ENCODE peak calls at places on chromosomes 13 and 19, in ten cellular contexts. C, U, J, N, P, W, Q, V, D and L are unnamed samples. For H3K9me3, the result is how much of the 10 kb centered on the place peaks cover.

GRCh38 chr13:49466240-49466914 is 22.3 kb downstream of the SETDB2 start:
- DNase-seq in C (no peak), U (no peak), J (no peak), N (no peak), P (no peak), W (no peak), Q (no peak), V (no peak), D (no peak), L (no peak)

GRCh38 chr19:3760871-3761361 is 576 bp downstream of the APBA3 start:
- DNase-seq in C (no peak), U (peak), J (no peak), N (no peak), P (no peak), W (no peak), Q (peak), V (no peak), D (no peak), L (no peak)

GRCh38 chr19:4932711-4933110 is 23.4 kb downstream of the UHRF1 start:
- DNase-seq in C (no peak), U (no peak), J (no peak), N (no peak), P (no peak), W (no peak), Q (no peak), V (no peak), D (no peak), L (no peak)

GRCh38 chr19:755063-755462 is 4.2 kb downstream of the MISP start:
- DNase-seq in C (no peak), U (no peak), J (no peak), N (no peak), P (no peak), W (no peak), Q (no peak), V (no peak), D (no peak), L (no peak)

GRCh38 chr13:53023246-53023645 is 5.4 kb upstream of the OLFM4 start:
- DNase-seq in C (no peak), U (no peak), J (no peak), N (no peak), P (no peak), W (no peak), Q (no peak), V (no peak), D (no peak), L (no peak)

GRCh38 chr19:11581740-11582139 is 4.3 kb upstream of the ACP5 start:
- DNase-seq in C (no peak), U (peak), J (no peak), N (no peak), P (no peak), W (no peak), Q (peak), V (no peak), D (no peak), L (no peak)

GRCh38 chr13:98998831-98999634 is 21.2 kb upstream of the DOCK9 start:
- DNase-seq in C (no peak), U (peak), J (no peak), N (no peak), P (peak), W (no peak), Q (peak), V (no peak), D (no peak), L (no peak)

GRCh38 chr13:112616586-112617381 is 28.8 kb upstream of the TUBGCP3 start:
- DNase-seq in C (peak), U (no peak), J (no peak), N (no peak), P (no peak), W (no peak), Q (no peak), V (no peak), D (no peak), L (no peak)

GRCh38 chr13:104597554-104598240 is 1531.5 kb upstream of the SLC10A2 start:
- DNase-seq in C (no peak), U (no peak), J (no peak), N (no peak), P (no peak), W (no peak), Q (no peak), V (no peak), D (no peak), L (no peak)

GRCh38 chr13:113654175-113654560 is 3.8 kb downstream of the ATP4B start:
- DNase-seq in C (peak), U (no peak), J (no peak), N (no peak), P (no peak), W (no peak), Q (no peak), V (no peak), D (peak), L (no peak)

GRCh38 chr19:6876790-6877189 is 10.6 kb upstream of the ADGRE1 start:
- DNase-seq in C (no peak), U (no peak), J (no peak), N (no peak), P (no peak), W (no peak), Q (no peak), V (no peak), D (no peak), L (no peak)

GRCh38 chr19:37738371-37738770 is 18.8 kb upstream of the ZNF607 start:
- DNase-seq in C (no peak), U (no peak), J (no peak), N (no peak), P (no peak), W (no peak), Q (no peak), V (no peak), D (no peak), L (no peak)

GRCh38 chr19:49802836-49803528 is 10.1 kb downstream of the FUZ start:
- DNase-seq in C (no peak), U (no peak), J (no peak), N (no peak), P (no peak), W (no peak), Q (no peak), V (no peak), D (no peak), L (no peak)

GRCh38 chr19:13195678-13196077 is 45.5 kb downstream of the IER2 start:
- DNase-seq in C (no peak), U (peak), J (no peak), N (peak), P (peak), W (no peak), Q (peak), V (no peak), D (no peak), L (peak)

GRCh38 chr13:90355162-90355751 is 992.2 kb upstream of the MIR17HG start:
- DNase-seq in C (no peak), U (no peak), J (no peak), N (no peak), P (no peak), W (no peak), Q (no peak), V (no peak), D (no peak), L (no peak)

GRCh38 chr19:4589579-4590410 is 30.3 kb upstream of the SEMA6B start:
- DNase-seq in C (peak), U (no peak), J (no peak), N (no peak), P (no peak), W (no peak), Q (no peak), V (no peak), D (no peak), L (no peak)

GRCh38 chr19:7488736-7489353 is at the start of gene PEX11G:
- DNase-seq in C (peak), U (peak), J (peak), N (peak), P (peak), W (peak), Q (peak), V (peak), D (peak), L (peak)

GRCh38 chr13:78596701-78597550 is 6.4 kb downstream of the POU4F1 start:
- DNase-seq in C (no peak), U (no peak), J (no peak), N (no peak), P (no peak), W (no peak), Q (no peak), V (no peak), D (no peak), L (no peak)

GRCh38 chr19:45098521-45099464 is 5.8 kb downstream of the PPP1R37 start:
- DNase-seq in C (peak), U (no peak), J (no peak), N (peak), P (no peak), W (no peak), Q (no peak), V (peak), D (no peak), L (no peak)

GRCh38 chr13:106573855-106574254 is 5.9 kb upstream of the ARGLU1 start:
- DNase-seq in C (no peak), U (no peak), J (peak), N (peak), P (no peak), W (no peak), Q (no peak), V (peak), D (peak), L (no peak)

GRCh38 chr13:110411316-110412105 is 104.4 kb downstream of the COL4A2 start:
- DNase-seq in C (no peak), U (no peak), J (no peak), N (no peak), P (no peak), W (no peak), Q (no peak), V (no peak), D (no peak), L (no peak)

GRCh38 chr13:102693781-102694180 is 1.1 kb downstream of the METTL21C start:
- DNase-seq in C (peak), U (no peak), J (no peak), N (no peak), P (no peak), W (no peak), Q (no peak), V (no peak), D (no peak), L (no peak)

GRCh38 chr13:80224468-80224867 is 116.5 kb downstream of the SPRY2 start:
- DNase-seq in C (peak), U (no peak), J (no peak), N (no peak), P (no peak), W (no peak), Q (no peak), V (no peak), D (no peak), L (no peak)

GRCh38 chr19:13053761-13054604 is 48.7 kb downstream of the LYL1 start:
- DNase-seq in C (peak), U (no peak), J (peak), N (peak), P (no peak), W (no peak), Q (no peak), V (peak), D (peak), L (no peak)

GRCh38 chr13:44437356-44438233 is 64.0 kb downstream of the SERP2 start:
- DNase-seq in C (peak), U (peak), J (no peak), N (no peak), P (no peak), W (no peak), Q (peak), V (no peak), D (no peak), L (no peak)

GRCh38 chr19:49469828-49470614 is 4.0 kb upstream of the FLT3LG start:
- DNase-seq in C (no peak), U (peak), J (no peak), N (peak), P (peak), W (peak), Q (peak), V (no peak), D (no peak), L (peak)

GRCh38 chr13:30257433-30258099 is 49.8 kb downstream of the KATNAL1 start:
- DNase-seq in C (no peak), U (no peak), J (no peak), N (no peak), P (no peak), W (no peak), Q (no peak), V (no peak), D (no peak), L (no peak)

GRCh38 chr13:102039264-102039663 is 362.6 kb downstream of the FGF14 start:
- DNase-seq in C (no peak), U (no peak), J (no peak), N (no peak), P (no peak), W (no peak), Q (no peak), V (no peak), D (no peak), L (no peak)

GRCh38 chr13:110257408-110257807 is 49.5 kb downstream of the COL4A1 start:
- DNase-seq in C (no peak), U (no peak), J (no peak), N (no peak), P (no peak), W (no peak), Q (no peak), V (no peak), D (no peak), L (no peak)

GRCh38 chr19:14719162-14719561 is 29.3 kb downstream of the ZNF333 start:
- DNase-seq in C (no peak), U (no peak), J (no peak), N (no peak), P (no peak), W (no peak), Q (no peak), V (no peak), D (no peak), L (no peak)
- H3K9me3 ChIP-seq in C (under half), U (half or more), J (half or more), N (half or more), P (half or more), W (half or more), Q (half or more), V (under half), D (half or more), L (under half)

GRCh38 chr19:58166268-58166667 is 15.7 kb upstream of the ZNF329 start:
- DNase-seq in C (no peak), U (no peak), J (no peak), N (no peak), P (no peak), W (no peak), Q (no peak), V (no peak), D (no peak), L (no peak)
- H3K9me3 ChIP-seq in C (under half), U (half or more), J (half or more), N (half or more), P (half or more), W (under half), Q (under half), V (under half), D (half or more), L (under half)

DNA sequence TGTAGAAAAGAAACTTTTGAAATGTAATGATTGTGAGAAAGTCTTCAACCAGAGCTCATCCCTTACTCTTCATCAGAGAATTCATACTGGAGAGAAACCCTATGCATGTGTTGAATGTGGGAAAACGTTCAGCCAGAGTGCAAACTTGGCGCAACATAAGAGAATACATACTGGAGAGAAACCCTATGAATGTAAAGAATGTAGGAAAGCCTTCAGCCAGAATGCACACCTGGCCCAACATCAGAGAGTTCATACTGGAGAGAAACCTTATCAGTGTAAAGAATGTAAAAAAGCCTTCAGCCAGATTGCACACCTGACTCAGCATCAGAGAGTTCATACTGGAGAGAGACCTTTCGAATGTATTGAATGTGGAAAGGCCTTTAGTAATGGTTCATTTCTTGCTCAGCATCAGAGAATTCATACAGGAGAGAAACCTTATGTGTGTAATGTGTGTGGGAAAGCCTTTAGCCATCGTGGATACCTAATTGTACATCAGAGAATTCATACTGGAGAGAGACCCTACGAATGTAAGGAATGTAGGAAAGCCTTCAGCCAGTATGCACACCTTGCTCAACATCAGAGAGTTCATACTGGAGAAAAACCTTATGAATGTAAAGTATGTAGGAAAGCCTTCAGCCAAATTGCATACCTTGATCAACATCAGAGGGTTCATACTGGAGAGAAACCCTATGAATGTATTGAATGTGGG is 19.3 kb downstream of the ZNF583 start:
- DNase-seq in C (no peak), U (no peak), J (no peak), N (no peak), P (no peak), W (no peak), Q (no peak), V (no peak), D (no peak), L (no peak)
- H3K9me3 ChIP-seq in C (under half), U (half or more), J (half or more), N (half or more), P (half or more), W (half or more), Q (half or more), V (half or more), D (half or more), L (half or more)

GRCh38 chr19:9406798-9407352 is 28.5 kb downstream of the ZNF266 start:
- DNase-seq in C (no peak), U (peak), J (peak), N (peak), P (peak), W (no peak), Q (peak), V (peak), D (peak), L (peak)
- H3K9me3 ChIP-seq in C (under half), U (half or more), J (under half), N (half or more), P (half or more), W (under half), Q (under half), V (under half), D (half or more), L (under half)

DNA sequence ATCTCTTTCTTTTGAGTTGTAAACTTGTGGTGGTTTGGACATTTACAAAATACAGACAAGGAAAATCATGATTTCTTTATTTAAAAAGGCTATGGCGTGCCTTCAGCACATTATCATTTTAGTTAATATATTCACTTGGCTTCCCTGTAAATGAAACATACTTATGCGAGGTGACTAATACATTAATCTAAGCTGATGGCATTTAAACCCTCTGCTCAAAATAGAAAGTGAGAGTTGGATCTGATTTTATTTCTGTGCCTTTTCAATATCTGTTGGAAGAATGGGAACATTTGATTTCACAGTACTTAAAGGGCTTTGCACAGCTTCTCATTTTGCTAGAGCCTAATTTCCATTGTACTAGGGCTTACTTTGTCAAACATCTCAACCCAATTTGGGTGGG is 289.9 kb downstream of the MTUS2 start:
- DNase-seq in C (no peak), U (no peak), J (no peak), N (no peak), P (no peak), W (no peak), Q (no peak), V (no peak), D (no peak), L (no peak)
- H3K9me3 ChIP-seq in C (under half), U (under half), J (under half), N (under half), P (under half), W (under half), Q (under half), V (under half), D (under half), L (under half)